ENCODE peak calls at places on chromosomes 6 and 20, in nine cellular contexts. X, U, K, T, D, R, O, Q and L are unnamed samples.

GRCh38 chr6:25872804-25873203 is 1.2 kb downstream of the SLC17A3 start:
- DNase-seq in R (peak; percentile 19), Q (peak; percentile 64), X (no peak), O (no peak), T (no peak), D (no peak), U (no peak), K (no peak), L (no peak)

GRCh38 chr20:58699246-58700107 is 6.9 kb downstream of the NPEPL1 start:
- DNase-seq in U (no peak), X (no peak), R (no peak), T (no peak), O (no peak), K (peak; percentile 65), Q (no peak), D (no peak), L (no peak)

GRCh38 chr6:51021171-51021570 is 202.5 kb downstream of the TFAP2B start:
- DNase-seq in R (no peak), T (no peak), O (no peak), U (no peak), X (no peak), D (no peak), Q (no peak), K (no peak), L (no peak)

GRCh38 chr6:70673054-70673453 is 5.4 kb downstream of the SMAP1 start:
- DNase-seq in T (no peak), O (no peak), R (no peak), X (no peak), U (no peak), K (no peak), D (no peak), Q (no peak), L (no peak)

GRCh38 chr20:46128310-46129151 is 10.4 kb downstream of the CD40 start:
- DNase-seq in U (no peak), X (no peak), O (no peak), R (no peak), D (no peak), T (no peak), K (peak; percentile 78), Q (no peak), L (no peak)

GRCh38 chr6:97790926-97791590 is 508.0 kb upstream of the MMS22L start:
- DNase-seq in T (no peak), Q (no peak), K (peak; percentile 73), U (no peak), O (no peak), X (no peak), D (no peak), R (no peak), L (no peak)

GRCh38 chr6:5214570-5215052 is 46.1 kb downstream of the LYRM4 start:
- DNase-seq in R (no peak), Q (peak; percentile 25), X (no peak), K (peak; percentile 80), U (peak; percentile 34), T (no peak), D (no peak), O (peak; percentile 54), L (peak; percentile 76)

GRCh38 chr6:52253494-52253893 is 9.2 kb upstream of the IL17F start:
- DNase-seq in R (no peak), X (no peak), D (no peak), T (no peak), K (no peak), U (peak; percentile 55), O (no peak), Q (no peak), L (no peak)

GRCh38 chr6:133254552-133255228 is 13.5 kb downstream of the EYA4 start:
- DNase-seq in X (no peak), R (no peak), O (no peak), T (no peak), U (no peak), K (no peak), Q (no peak), D (no peak), L (no peak)

GRCh38 chr20:56896447-56896846 is 267.3 kb downstream of the TFAP2C start:
- DNase-seq in D (no peak), T (no peak), R (no peak), U (no peak), Q (no peak), K (no peak), O (no peak), X (no peak), L (no peak)

GRCh38 chr6:148426317-148426977 is 83.8 kb downstream of the SASH1 start:
- DNase-seq in D (no peak), R (no peak), Q (no peak), U (no peak), K (no peak), X (no peak), T (no peak), O (no peak), L (no peak)

GRCh38 chr6:15927531-15928230 is 201.2 kb upstream of the MYLIP start:
- DNase-seq in O (no peak), T (no peak), X (no peak), Q (no peak), U (no peak), R (no peak), D (no peak), K (no peak), L (no peak)

GRCh38 chr6:159969204-159969912 is 476 bp downstream of the IGF2R start:
- DNase-seq in K (peak; percentile 83), U (peak; percentile 44), R (peak; percentile 26), O (no peak), T (no peak), X (no peak), D (no peak), Q (no peak), L (peak; percentile 75)

GRCh38 chr20:3927486-3928291 is 38.5 kb downstream of the PANK2 start:
- DNase-seq in D (no peak), K (peak; percentile 65), U (no peak), T (no peak), O (no peak), X (no peak), R (no peak), Q (no peak), L (no peak)

GRCh38 chr6:38955876-38956275 is 92.7 kb upstream of the GLP1R start:
- DNase-seq in X (no peak), K (no peak), R (no peak), T (no peak), U (no peak), Q (no peak), O (no peak), D (no peak), L (no peak)

GRCh38 chr6:3895303-3895635 is 46.1 kb downstream of the FAM50B start:
- DNase-seq in D (no peak), K (no peak), X (no peak), R (no peak), Q (no peak), O (no peak), T (no peak), U (no peak), L (no peak)

GRCh38 chr6:9933674-9934073 is 481.2 kb downstream of the TFAP2A start:
- DNase-seq in T (no peak), X (no peak), K (no peak), R (no peak), D (no peak), Q (peak; percentile 13), O (no peak), U (no peak), L (no peak)

GRCh38 chr20:15098351-15098750 is 760.9 kb upstream of the FLRT3 start:
- DNase-seq in X (no peak), Q (peak; percentile 50), R (no peak), T (no peak), U (no peak), K (no peak), O (no peak), D (no peak), L (no peak)

GRCh38 chr6:148658701-148659100 is 88.1 kb upstream of the UST start:
- DNase-seq in O (no peak), K (no peak), Q (no peak), U (no peak), R (no peak), T (no peak), D (no peak), X (no peak), L (no peak)

GRCh38 chr20:63652192-63652980 is 838 bp downstream of the STMN3 start:
- DNase-seq in T (no peak), R (peak; percentile 41), Q (no peak), K (peak; percentile 79), D (no peak), O (no peak), U (peak; percentile 44), X (no peak), L (no peak)

GRCh38 chr20:6576721-6577120 is 190.8 kb upstream of the BMP2 start:
- DNase-seq in X (no peak), T (no peak), Q (no peak), O (no peak), D (no peak), U (no peak), R (no peak), K (no peak), L (no peak)

GRCh38 chr6:10558575-10558974 is 37.4 kb downstream of the GCNT2 start:
- DNase-seq in Q (no peak), R (no peak), O (no peak), U (no peak), D (no peak), X (no peak), T (no peak), K (no peak), L (no peak)

GRCh38 chr6:154555075-154555677 is 44.7 kb upstream of the CNKSR3 start:
- DNase-seq in K (no peak), Q (peak; percentile 100), T (no peak), R (no peak), X (no peak), O (no peak), U (no peak), D (no peak), L (no peak)

GRCh38 chr20:57133926-57134650 is 132.4 kb downstream of the BMP7 start:
- DNase-seq in K (peak; percentile 16), R (no peak), D (no peak), T (no peak), X (no peak), O (no peak), U (no peak), Q (no peak), L (no peak)

GRCh38 chr6:75755704-75756103 is 6.7 kb downstream of the MYO6 start:
- DNase-seq in D (no peak), K (no peak), U (no peak), O (no peak), Q (peak; percentile 55), T (no peak), X (no peak), R (no peak), L (no peak)

GRCh38 chr20:460707-461106 is 1.6 kb downstream of the TBC1D20 start:
- DNase-seq in O (no peak), D (no peak), U (no peak), R (no peak), T (no peak), X (no peak), K (no peak), Q (peak; percentile 60), L (no peak)

GRCh38 chr20:19974621-19975435 is 42.3 kb upstream of the NAA20 start:
- DNase-seq in D (no peak), U (no peak), Q (peak; percentile 94), X (no peak), R (no peak), K (peak; percentile 95), O (peak; percentile 93), T (peak; percentile 61), L (no peak)

GRCh38 chr20:59006864-59007757 is at the start of gene CTSZ:
- DNase-seq in T (no peak), K (peak; percentile 91), D (no peak), X (no peak), O (no peak), U (peak; percentile 58), Q (no peak), R (peak; percentile 35), L (no peak)

GRCh38 chr6:16760536-16761468 is at the start of gene ATXN1:
- DNase-seq in O (no peak), K (peak; percentile 87), X (no peak), D (peak; percentile 46), T (peak; percentile 55), U (peak; percentile 29), Q (peak; percentile 44), R (peak; percentile 46), L (peak; percentile 78)

GRCh38 chr20:39107741-39108140 is 145.6 kb downstream of the DHX35 start:
- DNase-seq in O (no peak), U (no peak), T (no peak), X (no peak), D (no peak), R (no peak), Q (no peak), K (no peak), L (no peak)

GRCh38 chr20:58112017-58112781 is 116.3 kb downstream of the ANKRD60 start:
- DNase-seq in U (no peak), O (no peak), X (no peak), K (no peak), Q (no peak), D (no peak), R (no peak), T (no peak), L (no peak)